ENCODE peak calls at places on chromosomes 6 and 20, in seven cellular contexts. H, W, O, T, X, V and L are unnamed samples.

GRCh38 chr6:3765415-3765814 is 13.9 kb upstream of the PXDC1 start:
- DNase-seq in H (no peak), V (no peak), X (no peak), W (no peak), T (no peak), O (no peak), L (no peak)

GRCh38 chr6:157233686-157234085 is 89.6 kb downstream of the TMEM242 start:
- DNase-seq in V (no peak), T (no peak), X (no peak), H (no peak), W (no peak), O (no peak), L (no peak)

GRCh38 chr6:4588163-4588562 is 188.0 kb upstream of the CDYL start:
- DNase-seq in T (no peak), X (no peak), W (no peak), O (no peak), H (no peak), V (no peak), L (no peak)

GRCh38 chr6:159525445-159526031 is 167.5 kb downstream of the SOD2 start:
- DNase-seq in V (no peak), H (no peak), O (no peak), T (no peak), W (no peak), X (no peak), L (no peak)

GRCh38 chr6:132812255-132812732 is 2.1 kb upstream of the RPS12 start:
- DNase-seq in W (no peak), V (no peak), H (peak), O (no peak), X (peak), T (no peak), L (no peak)

GRCh38 chr20:38962898-38963484 is 847 bp downstream of the DHX35 start:
- DNase-seq in O (no peak), W (peak), T (no peak), H (no peak), X (no peak), V (no peak), L (no peak)

GRCh38 chr20:4896119-4896700 is 105.1 kb downstream of the SLC23A2 start:
- DNase-seq in X (no peak), T (no peak), V (no peak), W (no peak), O (no peak), H (no peak), L (no peak)

GRCh38 chr20:17680128-17680835 is 1.8 kb downstream of the RRBP1 start:
- DNase-seq in W (peak), V (no peak), X (no peak), H (peak), O (peak), T (no peak), L (no peak)

GRCh38 chr6:11094411-11094851 is 797 bp downstream of the SMIM13 start:
- DNase-seq in W (peak), X (peak), O (peak), T (peak), V (peak), H (peak), L (peak)